ENCODE peak calls at places on chromosomes 3 and 15, in six cellular contexts. L is body of pancreas, B is choroid plexus epithelial cell, O is endothelial cell, Y is AG09309, G is neural crest cell. N is an unnamed sample.

GRCh38 chr15:29596266-29596665 is 226.0 kb downstream of the TJP1 start:
- DNase-seq in L (no peak), Y (no peak), B (peak), O (no peak), G (no peak), N (no peak)

GRCh38 chr15:81516461-81516860 is 142.4 kb upstream of the TMC3 start:
- DNase-seq in Y (peak), G (no peak), B (no peak), O (no peak), L (no peak), N (no peak)

GRCh38 chr3:126126292-126126691 is 42.4 kb upstream of the SLC41A3 start:
- DNase-seq in O (no peak), Y (no peak), L (peak), B (no peak), G (no peak), N (no peak)

GRCh38 chr3:100634493-100635272 is 25.3 kb downstream of the ADGRG7 start:
- DNase-seq in B (peak), G (no peak), L (peak), Y (no peak), O (peak), N (peak)

GRCh38 chr15:82802497-82802896 is 3.4 kb downstream of the FSD2 start:
- DNase-seq in O (no peak), L (no peak), B (no peak), G (no peak), Y (no peak), N (peak)

GRCh38 chr3:59266551-59266950 is 216.7 kb upstream of the CFAP20DC start:
- DNase-seq in O (no peak), L (no peak), B (no peak), G (no peak), Y (no peak), N (no peak)

GRCh38 chr3:18234717-18235335 is 190.3 kb downstream of the SATB1 start:
- DNase-seq in G (no peak), B (peak), L (no peak), O (no peak), Y (no peak), N (no peak)

GRCh38 chr3:179608931-179609720 is 4.5 kb downstream of the NDUFB5 start:
- DNase-seq in B (no peak), G (no peak), Y (no peak), L (no peak), O (no peak), N (no peak)

GRCh38 chr3:1552831-1553230 is 460.0 kb downstream of the CNTN6 start:
- DNase-seq in Y (no peak), O (no peak), B (no peak), L (no peak), G (no peak), N (no peak)

GRCh38 chr15:42490743-42491539 is at the start of gene ZNF106:
- DNase-seq in O (peak), Y (peak), B (peak), G (peak), L (peak), N (peak)

GRCh38 chr3:36380171-36381031 is at the start of gene STAC:
- DNase-seq in L (peak), G (peak), B (no peak), Y (no peak), O (peak), N (no peak)

GRCh38 chr3:128456776-128457715 is 9.6 kb downstream of the DNAJB8 start:
- DNase-seq in L (no peak), B (no peak), Y (no peak), O (no peak), G (no peak), N (no peak)

GRCh38 chr3:114697441-114697840 is 403.6 kb downstream of the TIGIT start:
- DNase-seq in L (no peak), Y (no peak), G (no peak), B (peak), O (no peak), N (peak)

DNA sequence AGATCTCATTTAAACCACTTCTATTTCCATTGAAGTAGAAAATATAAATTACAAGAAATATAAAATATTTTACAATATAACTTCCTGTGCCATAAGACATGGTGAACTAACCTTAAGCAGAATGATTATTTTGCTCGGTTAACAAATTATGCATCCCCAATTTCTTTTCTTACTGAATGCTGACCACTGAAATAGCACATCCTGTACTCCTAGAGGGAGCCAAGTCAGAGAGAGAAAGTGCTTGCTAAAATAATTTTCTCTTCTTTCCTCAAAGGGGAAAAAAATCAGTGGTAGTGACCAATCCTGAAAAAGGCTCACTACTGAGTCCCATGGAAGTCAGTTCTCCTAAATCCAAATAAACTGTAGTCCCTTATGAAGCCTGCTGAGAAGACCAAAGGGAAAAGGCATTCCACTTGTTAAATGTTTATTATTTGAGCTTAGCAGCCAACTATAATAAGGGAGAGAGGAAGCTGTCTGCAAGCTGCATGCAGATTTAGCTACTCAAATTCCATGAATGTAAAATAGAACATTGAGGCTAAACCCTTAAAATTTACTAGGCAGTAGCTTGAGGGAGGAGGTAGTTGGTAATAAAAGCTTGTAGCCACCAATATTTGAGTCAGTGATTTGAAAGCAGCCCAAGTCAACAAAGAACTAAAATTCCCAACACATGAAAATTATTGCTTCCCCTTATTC is 33.1 kb downstream of the CEP152 start:
- DNase-seq in Y (no peak), B (peak), O (no peak), G (no peak), L (no peak), N (no peak)
- TF ChIP-seq CTCF in Y (no peak), B (no peak), O (no peak), G (no peak), L (no peak), N (no peak)

GRCh38 chr3:68809596-68809995 is 122.8 kb downstream of the TAFA4 start:
- DNase-seq in L (no peak), Y (no peak), B (no peak), O (no peak), G (no peak), N (no peak)
- TF ChIP-seq CTCF in L (no peak), Y (no peak), B (no peak), O (no peak), G (no peak), N (no peak)

GRCh38 chr3:11211531-11212300 is 57.4 kb downstream of the HRH1 start:
- DNase-seq in L (no peak), Y (no peak), O (no peak), G (no peak), B (peak), N (no peak)
- TF ChIP-seq CTCF in L (no peak), Y (peak), O (no peak), G (no peak), B (peak), N (no peak)

GRCh38 chr3:52397676-52398399 is 47.1 kb downstream of the SEMA3G start:
- DNase-seq in O (no peak), Y (no peak), G (no peak), B (no peak), L (no peak), N (no peak)
- TF ChIP-seq CTCF in O (no peak), Y (no peak), G (no peak), B (no peak), L (no peak), N (no peak)

GRCh38 chr15:71591057-71591456 is 219.3 kb upstream of the NR2E3 start:
- DNase-seq in O (no peak), Y (no peak), L (no peak), G (no peak), B (no peak), N (no peak)
- TF ChIP-seq CTCF in O (no peak), Y (no peak), L (no peak), G (peak), B (peak), N (no peak)

DNA sequence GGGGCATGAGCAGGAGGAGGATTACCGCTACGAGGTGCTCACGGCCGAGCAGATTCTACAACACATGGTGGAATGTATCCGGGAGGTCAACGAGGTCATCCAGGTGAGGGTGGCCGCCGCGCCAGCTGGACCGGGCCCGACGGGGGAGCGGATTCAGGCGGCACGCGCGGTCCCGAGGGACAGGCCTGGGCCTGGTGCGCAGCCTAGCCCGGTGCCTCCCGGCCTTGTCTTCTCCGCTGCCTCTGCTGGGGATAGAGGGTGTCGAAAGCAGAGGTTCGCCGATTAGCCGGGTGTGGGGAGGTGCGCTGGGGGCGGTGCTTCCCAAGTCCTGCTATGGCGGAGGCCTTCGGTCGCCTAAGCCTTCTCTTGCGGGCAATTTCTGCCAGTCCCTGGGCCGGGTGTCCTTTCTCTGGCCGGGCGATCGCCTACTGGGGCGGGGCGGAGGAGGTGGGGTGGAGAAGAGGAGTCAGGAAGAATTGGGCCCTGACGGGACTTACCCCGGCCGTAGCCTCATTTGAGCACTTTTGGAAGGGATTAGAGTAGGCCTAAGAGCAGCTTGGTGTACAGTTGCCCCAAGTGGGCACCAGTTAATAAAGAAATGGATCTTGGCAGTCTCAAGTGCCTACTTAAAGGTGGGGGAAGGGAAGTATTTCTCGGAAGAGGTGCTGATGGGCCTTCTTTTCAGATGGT is 927 bp downstream of the ARIH1 start:
- DNase-seq in Y (no peak), B (peak), G (peak), L (peak), O (peak), N (peak)
- TF ChIP-seq CTCF in Y (no peak), B (peak), G (no peak), L (no peak), O (no peak), N (no peak)

DNA sequence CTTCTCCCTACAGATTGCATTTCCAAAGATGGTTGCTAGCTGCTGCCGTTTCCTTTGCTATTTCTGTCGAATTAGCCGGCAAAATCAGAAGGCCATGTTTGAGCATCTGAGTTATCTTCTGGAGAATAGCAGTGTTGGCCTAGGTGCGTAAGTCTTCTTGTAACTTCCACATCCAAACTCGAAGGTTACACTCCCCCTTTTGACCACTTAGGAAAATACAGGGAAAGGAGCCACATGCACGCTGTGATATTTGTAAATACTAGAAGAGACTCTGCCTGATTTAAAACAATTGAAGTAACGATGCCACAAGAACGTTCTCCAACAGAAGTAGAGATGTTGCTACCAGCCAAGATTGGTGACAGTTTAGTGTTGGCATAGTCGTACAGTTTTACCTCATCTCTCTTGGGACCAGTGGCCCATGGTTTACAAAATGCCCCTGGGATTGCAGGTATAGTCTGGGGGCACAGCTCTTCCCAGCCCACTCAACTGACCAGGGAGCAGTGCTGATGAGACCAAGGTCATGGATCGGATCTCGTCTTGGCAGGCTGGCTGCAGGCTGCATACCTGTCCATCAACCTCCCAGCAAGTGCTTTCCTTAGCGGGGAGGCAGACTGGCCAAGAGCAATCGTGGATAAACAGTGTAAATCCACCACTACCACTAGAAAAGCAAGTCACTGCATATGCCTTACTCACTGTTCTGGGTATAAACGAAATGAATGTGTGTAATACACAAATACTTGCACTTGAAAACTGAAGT is 268.4 kb upstream of the CHRM5 start:
- DNase-seq in B (peak), G (no peak), L (no peak), Y (no peak), O (peak), N (peak)
- TF ChIP-seq CTCF in B (peak), G (peak), L (no peak), Y (peak), O (peak), N (peak)

DNA sequence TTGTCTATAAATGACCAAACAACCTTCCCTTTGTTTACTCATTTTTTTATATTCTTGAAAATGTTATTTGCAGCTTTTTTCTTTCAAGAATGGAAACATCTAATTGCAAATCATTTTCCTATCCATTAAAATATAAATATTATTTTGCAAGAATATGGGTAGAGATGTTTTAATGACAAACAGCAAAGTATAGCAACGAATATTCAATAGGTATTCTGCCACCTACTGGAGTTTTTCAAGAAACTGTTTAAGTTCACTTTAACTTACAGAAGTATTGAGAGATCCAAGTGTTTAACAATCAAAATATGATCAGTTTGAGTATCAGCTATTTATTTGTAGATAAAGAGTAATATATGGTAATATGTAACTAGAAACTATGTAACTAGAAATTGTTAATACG is 6.9 kb upstream of the EOGT start:
- DNase-seq in B (peak), Y (no peak), G (no peak), O (no peak), L (no peak), N (no peak)
- TF ChIP-seq CTCF in B (peak), Y (peak), G (peak), O (peak), L (peak), N (no peak)

DNA sequence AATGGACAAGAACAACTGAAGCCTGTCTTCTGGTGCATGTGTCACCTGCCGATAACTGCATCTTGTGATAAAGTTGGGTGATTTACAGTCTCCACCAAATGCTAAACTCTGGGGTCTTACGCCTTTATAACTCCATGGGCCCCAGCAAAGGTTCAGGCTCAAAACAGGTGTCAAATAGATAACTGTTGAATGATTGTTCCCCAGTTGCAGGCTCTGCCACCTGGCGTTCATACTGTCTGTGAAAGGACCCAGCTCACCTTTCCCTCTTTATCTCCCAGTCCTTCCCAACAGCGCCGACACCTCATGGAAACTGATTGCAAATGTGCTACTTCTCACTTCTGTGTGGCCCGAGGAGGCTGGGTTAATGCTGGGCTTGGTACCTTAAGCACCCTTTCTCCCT is 8.3 kb upstream of the SNX22 start:
- DNase-seq in B (no peak), O (no peak), L (no peak), Y (no peak), G (no peak), N (no peak)
- TF ChIP-seq CTCF in B (no peak), O (no peak), L (no peak), Y (no peak), G (no peak), N (no peak)